ENCODE peak calls at places on chromosomes 1 and 21, in seven cellular contexts. R, P, L, O, Y, U and V are unnamed samples.

GRCh38 chr1:240352769-240353168 is 259.2 kb downstream of the GREM2 start:
- DNase-seq in U (no peak), L (peak; percentile 95), Y (no peak), P (peak; percentile 61), R (no peak), O (no peak), V (no peak)

GRCh38 chr1:220123889-220124288 is 30.0 kb downstream of the IARS2 start:
- DNase-seq in L (no peak), O (no peak), Y (peak; percentile 24), R (no peak), U (no peak), P (peak; percentile 13), V (peak; percentile 12)

GRCh38 chr1:24606621-24607020 is 36.5 kb upstream of the SRRM1 start:
- DNase-seq in R (no peak), U (no peak), O (no peak), Y (peak; percentile 44), P (no peak), L (no peak), V (no peak)

GRCh38 chr1:39387452-39387851 is 104.0 kb upstream of the BMP8A start:
- DNase-seq in U (no peak), O (peak; percentile 68), R (no peak), Y (no peak), P (peak; percentile 96), L (peak; percentile 94), V (peak; percentile 22)

GRCh38 chr1:35936828-35937227 is 5.9 kb downstream of the AGO3 start:
- DNase-seq in R (no peak), U (no peak), O (no peak), Y (no peak), L (no peak), P (no peak), V (no peak)

GRCh38 chr1:159924791-159925712 is at the start of gene TAGLN2:
- DNase-seq in L (peak; percentile 90), Y (peak; percentile 79), U (peak; percentile 84), R (peak; percentile 95), P (peak; percentile 93), O (peak; percentile 74), V (peak; percentile 91)

GRCh38 chr1:237186733-237187132 is 144.7 kb downstream of the RYR2 start:
- DNase-seq in O (no peak), Y (no peak), L (no peak), P (no peak), R (no peak), U (no peak), V (no peak)

GRCh38 chr1:173205146-173206051 is 1.7 kb downstream of the TNFSF4 start:
- DNase-seq in L (peak; percentile 78), O (peak; percentile 38), P (peak; percentile 31), R (no peak), U (no peak), Y (no peak), V (no peak)

GRCh38 chr1:239586128-239586527 is 199.8 kb downstream of the CHRM3 start:
- DNase-seq in U (no peak), R (no peak), O (no peak), Y (no peak), P (no peak), L (no peak), V (no peak)

GRCh38 chr1:156508205-156508954 is 7.8 kb upstream of the MEF2D start:
- DNase-seq in U (no peak), R (peak; percentile 85), O (peak; percentile 66), Y (no peak), L (peak; percentile 80), P (peak; percentile 29), V (no peak)

GRCh38 chr1:215543191-215543606 is 23.9 kb upstream of the KCTD3 start:
- DNase-seq in R (no peak), U (peak; percentile 13), Y (no peak), L (peak; percentile 72), P (peak; percentile 44), O (no peak), V (no peak)

GRCh38 chr1:114152211-114153050 is 1.2 kb downstream of the SYT6 start:
- DNase-seq in R (peak; percentile 62), U (no peak), P (peak; percentile 40), Y (peak; percentile 3), O (no peak), L (peak; percentile 24), V (peak; percentile 76)

GRCh38 chr1:25204797-25205441 is 27.4 kb downstream of the SYF2 start:
- DNase-seq in L (peak; percentile 58), U (peak; percentile 33), P (peak; percentile 73), O (peak; percentile 40), Y (peak; percentile 64), R (no peak), V (peak; percentile 56)

GRCh38 chr1:3360158-3360440 is 94.4 kb upstream of the ARHGEF16 start:
- DNase-seq in R (no peak), O (no peak), P (no peak), L (no peak), Y (no peak), U (no peak), V (no peak)

GRCh38 chr1:15196807-15197530 is 43.4 kb downstream of the TMEM51 start:
- DNase-seq in Y (peak; percentile 92), U (no peak), O (no peak), L (no peak), P (no peak), R (no peak), V (no peak)

GRCh38 chr1:221263831-221264767 is 384.9 kb downstream of the HLX start:
- DNase-seq in R (no peak), P (peak; percentile 80), O (peak; percentile 84), L (peak; percentile 89), Y (peak; percentile 75), U (peak; percentile 89), V (peak; percentile 77)

GRCh38 chr21:36532769-36533467 is 53.0 kb upstream of the CLDN14 start:
- DNase-seq in P (no peak), O (no peak), Y (no peak), U (no peak), L (peak; percentile 47), R (no peak), V (no peak)

GRCh38 chr1:2796890-2797740 is 4.4 kb downstream of the TTC34 start:
- DNase-seq in P (no peak), R (peak; percentile 30), U (no peak), O (no peak), L (no peak), Y (no peak), V (no peak)